ENCODE peak calls at places on chromosome 5, in six cellular contexts. E, N, Y, H, A and X are unnamed samples.

GRCh38 chr5:128378196-128378595 is 159.8 kb downstream of the FBN2 start:
- DNase-seq in E (no peak), N (no peak), Y (peak), H (no peak), A (no peak), X (no peak)

GRCh38 chr5:67354051-67354450 is 157.5 kb upstream of the CD180 start:
- DNase-seq in E (no peak), N (no peak), Y (no peak), H (no peak), A (no peak), X (no peak)

GRCh38 chr5:111820072-111820471 is 63.1 kb upstream of the NREP start:
- DNase-seq in E (no peak), N (peak), Y (no peak), H (no peak), A (no peak), X (no peak)

GRCh38 chr5:178236685-178237084 is 4.1 kb upstream of the PHYKPL start:
- DNase-seq in E (no peak), N (no peak), Y (no peak), H (no peak), A (no peak), X (peak)

GRCh38 chr5:149358294-149358651 is 427 bp downstream of the PCYOX1L start:
- DNase-seq in E (peak), N (peak), Y (peak), H (no peak), A (peak), X (peak)

GRCh38 chr5:159975462-159976019 is 33.4 kb upstream of the TTC1 start:
- DNase-seq in E (peak), N (peak), Y (peak), H (peak), A (peak), X (peak)

GRCh38 chr5:115349001-115349817 is 52.8 kb upstream of the CCDC112 start:
- DNase-seq in E (peak), N (peak), Y (peak), H (peak), A (no peak), X (peak)

GRCh38 chr5:94911285-94911684 is 292.8 kb downstream of the SLF1 start:
- DNase-seq in E (no peak), N (no peak), Y (no peak), H (no peak), A (no peak), X (no peak)

GRCh38 chr5:170221319-170221718 is 11.5 kb upstream of the C5orf58 start:
- DNase-seq in E (no peak), N (peak), Y (peak), H (no peak), A (peak), X (no peak)

GRCh38 chr5:69341520-69342161 is 9.0 kb upstream of the CCDC125 start:
- DNase-seq in E (no peak), N (no peak), Y (peak), H (no peak), A (no peak), X (no peak)

GRCh38 chr5:11069041-11069440 is 308.0 kb upstream of the DAP start:
- DNase-seq in E (no peak), N (no peak), Y (peak), H (peak), A (no peak), X (no peak)

GRCh38 chr5:169160405-169160901 is 140.5 kb downstream of the SLIT3 start:
- DNase-seq in E (no peak), N (peak), Y (peak), H (peak), A (peak), X (peak)

GRCh38 chr5:148729182-148729581 is 74.9 kb upstream of the HTR4 start:
- DNase-seq in E (no peak), N (peak), Y (peak), H (no peak), A (peak), X (peak)

GRCh38 chr5:156474251-156474650 is 147.3 kb downstream of the SGCD start:
- DNase-seq in E (no peak), N (peak), Y (no peak), H (no peak), A (peak), X (no peak)

GRCh38 chr5:71719092-71719964 is at the start of gene CARTPT:
- DNase-seq in E (no peak), N (peak), Y (peak), H (no peak), A (peak), X (no peak)

GRCh38 chr5:38607930-38608545 is 51.6 kb upstream of the LIFR start:
- DNase-seq in E (peak), N (peak), Y (peak), H (peak), A (no peak), X (peak)

GRCh38 chr5:75007537-75007847 is 44.9 kb downstream of the GCNT4 start:
- DNase-seq in E (no peak), N (peak), Y (peak), H (no peak), A (peak), X (no peak)

GRCh38 chr5:81247441-81247972 is 14.4 kb downstream of the CKMT2 start:
- DNase-seq in E (no peak), N (peak), Y (peak), H (peak), A (no peak), X (no peak)

GRCh38 chr5:150295172-150295611 is 5.6 kb upstream of the CAMK2A start:
- DNase-seq in E (peak), N (peak), Y (peak), H (peak), A (no peak), X (peak)

GRCh38 chr5:59174248-59174844 is 591.5 kb downstream of the RAB3C start:
- DNase-seq in E (peak), N (peak), Y (peak), H (peak), A (peak), X (peak)

GRCh38 chr5:146675700-146676099 is 159.7 kb upstream of the GPR151 start:
- DNase-seq in E (no peak), N (no peak), Y (no peak), H (no peak), A (no peak), X (no peak)

GRCh38 chr5:68708156-68708841 is 385.5 kb upstream of the SLC30A5 start:
- DNase-seq in E (no peak), N (no peak), Y (no peak), H (no peak), A (no peak), X (no peak)